ENCODE peak calls at places on chromosome 4, in five cellular contexts. One of them, this sample, is unnamed.

GRCh38 chr4:141247430-141247780 is 26.7 kb downstream of the ZNF330 start:
- DNase-seq in H9: no peak
- DNase-seq in trophoblast cell: no peak
- DNase-seq in mesenchymal stem cell: no peak
- DNase-seq in neuronal stem cell: no peak
- DNase-seq in this sample: no peak

GRCh38 chr4:137909910-137910309 is 332.2 kb downstream of the SLC7A11 start:
- DNase-seq in H9: peak
- DNase-seq in trophoblast cell: no peak
- DNase-seq in mesenchymal stem cell: no peak
- DNase-seq in neuronal stem cell: no peak
- DNase-seq in this sample: peak

GRCh38 chr4:40199999-40200880 is 3.4 kb downstream of the RHOH start:
- DNase-seq in H9: no peak
- DNase-seq in trophoblast cell: peak
- DNase-seq in mesenchymal stem cell: peak
- DNase-seq in neuronal stem cell: no peak
- DNase-seq in this sample: no peak

GRCh38 chr4:157896726-157897125 is 276.1 kb downstream of the GASK1B start:
- DNase-seq in H9: no peak
- DNase-seq in trophoblast cell: no peak
- DNase-seq in mesenchymal stem cell: no peak
- DNase-seq in neuronal stem cell: no peak
- DNase-seq in this sample: no peak

GRCh38 chr4:82560853-82561744 is 689 bp downstream of the TMEM150C start:
- DNase-seq in H9: peak
- DNase-seq in trophoblast cell: peak
- DNase-seq in mesenchymal stem cell: no peak
- DNase-seq in neuronal stem cell: no peak
- DNase-seq in this sample: peak

GRCh38 chr4:173752610-173753009 is 222.6 kb upstream of the HAND2 start:
- DNase-seq in H9: peak
- DNase-seq in trophoblast cell: no peak
- DNase-seq in mesenchymal stem cell: no peak
- DNase-seq in neuronal stem cell: peak
- DNase-seq in this sample: peak

GRCh38 chr4:98633159-98633558 is 25.3 kb downstream of the TSPAN5 start:
- DNase-seq in H9: no peak
- DNase-seq in trophoblast cell: no peak
- DNase-seq in mesenchymal stem cell: no peak
- DNase-seq in neuronal stem cell: no peak
- DNase-seq in this sample: no peak

GRCh38 chr4:145709843-145710242 is 29.9 kb downstream of the C4orf51 start:
- DNase-seq in H9: no peak
- DNase-seq in trophoblast cell: peak
- DNase-seq in mesenchymal stem cell: peak
- DNase-seq in neuronal stem cell: no peak
- DNase-seq in this sample: no peak

GRCh38 chr4:77473509-77473908 is 132.1 kb upstream of the CXCL13 start:
- DNase-seq in H9: peak
- DNase-seq in trophoblast cell: peak
- DNase-seq in mesenchymal stem cell: no peak
- DNase-seq in neuronal stem cell: no peak
- DNase-seq in this sample: no peak

GRCh38 chr4:40912455-40913055 is 162.8 kb downstream of the NSUN7 start:
- DNase-seq in H9: no peak
- DNase-seq in trophoblast cell: peak
- DNase-seq in mesenchymal stem cell: peak
- DNase-seq in neuronal stem cell: no peak
- DNase-seq in this sample: no peak

GRCh38 chr4:31360786-31361185 is 640.6 kb downstream of the PCDH7 start:
- DNase-seq in H9: no peak
- DNase-seq in trophoblast cell: peak
- DNase-seq in mesenchymal stem cell: peak
- DNase-seq in neuronal stem cell: no peak
- DNase-seq in this sample: no peak

GRCh38 chr4:11748169-11748872 is 319.6 kb upstream of the HS3ST1 start:
- DNase-seq in H9: no peak
- DNase-seq in trophoblast cell: no peak
- DNase-seq in mesenchymal stem cell: peak
- DNase-seq in neuronal stem cell: no peak
- DNase-seq in this sample: no peak

GRCh38 chr4:23921447-23921845 is 31.6 kb upstream of the PPARGC1A start:
- DNase-seq in H9: no peak
- DNase-seq in trophoblast cell: no peak
- DNase-seq in mesenchymal stem cell: no peak
- DNase-seq in neuronal stem cell: no peak
- DNase-seq in this sample: no peak
- H2BK12ac ChIP-seq in H9: no peak
- H2BK12ac ChIP-seq in trophoblast cell: no peak
- H2BK12ac ChIP-seq in mesenchymal stem cell: peak
- H2BK12ac ChIP-seq in neuronal stem cell: no peak
- H2BK12ac ChIP-seq in this sample: no peak

GRCh38 chr4:78596111-78596742 is 44.7 kb downstream of the ANXA3 start:
- DNase-seq in H9: no peak
- DNase-seq in trophoblast cell: no peak
- DNase-seq in mesenchymal stem cell: no peak
- DNase-seq in neuronal stem cell: no peak
- DNase-seq in this sample: no peak
- H2BK12ac ChIP-seq in H9: no peak
- H2BK12ac ChIP-seq in trophoblast cell: no peak
- H2BK12ac ChIP-seq in mesenchymal stem cell: no peak
- H2BK12ac ChIP-seq in neuronal stem cell: no peak
- H2BK12ac ChIP-seq in this sample: no peak

GRCh38 chr4:183624548-183624947 is 34.4 kb downstream of the RWDD4 start:
- DNase-seq in H9: no peak
- DNase-seq in trophoblast cell: no peak
- DNase-seq in mesenchymal stem cell: no peak
- DNase-seq in neuronal stem cell: no peak
- DNase-seq in this sample: no peak
- H2BK12ac ChIP-seq in H9: no peak
- H2BK12ac ChIP-seq in trophoblast cell: no peak
- H2BK12ac ChIP-seq in mesenchymal stem cell: no peak
- H2BK12ac ChIP-seq in neuronal stem cell: no peak
- H2BK12ac ChIP-seq in this sample: no peak

GRCh38 chr4:139606600-139607301 is 50.7 kb upstream of the SETD7 start:
- DNase-seq in H9: no peak
- DNase-seq in trophoblast cell: no peak
- DNase-seq in mesenchymal stem cell: peak
- DNase-seq in neuronal stem cell: no peak
- DNase-seq in this sample: no peak

GRCh38 chr4:139600662-139601061 is 44.6 kb upstream of the SETD7 start:
- DNase-seq in H9: no peak
- DNase-seq in trophoblast cell: no peak
- DNase-seq in mesenchymal stem cell: no peak
- DNase-seq in neuronal stem cell: no peak
- DNase-seq in this sample: no peak

GRCh38 chr4:139605516-139605915 is 49.5 kb upstream of the SETD7 start:
- DNase-seq in H9: no peak
- DNase-seq in trophoblast cell: no peak
- DNase-seq in mesenchymal stem cell: no peak
- DNase-seq in neuronal stem cell: no peak
- DNase-seq in this sample: no peak

GRCh38 chr4:139607302-139608060 is 51.5 kb upstream of the SETD7 start:
- DNase-seq in H9: no peak
- DNase-seq in trophoblast cell: no peak
- DNase-seq in mesenchymal stem cell: no peak
- DNase-seq in neuronal stem cell: no peak
- DNase-seq in this sample: no peak

DNA sequence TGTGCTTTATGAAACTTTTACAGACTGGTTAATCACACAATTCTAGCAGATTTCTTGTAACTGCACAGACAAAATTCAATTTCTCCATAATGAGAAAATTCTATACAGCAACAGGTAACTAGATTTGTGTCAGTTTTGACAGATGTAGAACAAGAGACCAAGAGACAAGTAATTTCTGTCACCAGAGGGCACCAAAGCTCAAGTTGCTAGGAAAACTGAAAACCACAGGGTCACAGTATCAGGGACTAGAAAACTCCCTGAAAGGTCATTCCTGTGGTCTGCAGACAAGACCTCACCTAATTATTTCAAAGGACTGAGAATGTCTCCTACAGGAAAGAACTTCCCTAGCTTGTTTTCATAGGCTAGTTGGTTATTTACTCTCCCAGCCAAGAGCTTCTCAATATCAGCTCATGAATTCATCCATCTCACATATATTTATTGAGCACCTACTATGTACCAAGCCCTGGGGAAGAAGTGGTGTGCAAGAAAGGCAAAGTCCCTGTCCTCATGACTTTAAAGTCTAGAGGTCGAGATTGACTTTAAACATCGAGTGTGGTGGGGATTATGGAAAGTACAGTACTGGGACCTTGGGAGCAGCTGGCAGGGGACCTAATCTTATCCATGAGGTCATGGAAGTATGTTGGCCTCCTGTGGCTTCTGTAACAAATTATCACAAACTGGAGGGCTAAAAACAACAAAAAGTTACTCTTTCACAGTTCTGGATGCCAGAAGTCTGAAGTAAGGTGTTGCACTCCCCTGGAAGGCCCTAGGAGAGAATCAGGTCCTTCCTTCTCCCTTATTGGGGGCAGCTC is 47.8 kb upstream of the SETD7 start:
- DNase-seq in H9: no peak
- DNase-seq in trophoblast cell: peak
- DNase-seq in mesenchymal stem cell: peak
- DNase-seq in neuronal stem cell: peak
- DNase-seq in this sample: no peak
- H2BK12ac ChIP-seq in H9: no peak
- H2BK12ac ChIP-seq in trophoblast cell: peak
- H2BK12ac ChIP-seq in mesenchymal stem cell: peak
- H2BK12ac ChIP-seq in neuronal stem cell: no peak
- H2BK12ac ChIP-seq in this sample: no peak

DNA sequence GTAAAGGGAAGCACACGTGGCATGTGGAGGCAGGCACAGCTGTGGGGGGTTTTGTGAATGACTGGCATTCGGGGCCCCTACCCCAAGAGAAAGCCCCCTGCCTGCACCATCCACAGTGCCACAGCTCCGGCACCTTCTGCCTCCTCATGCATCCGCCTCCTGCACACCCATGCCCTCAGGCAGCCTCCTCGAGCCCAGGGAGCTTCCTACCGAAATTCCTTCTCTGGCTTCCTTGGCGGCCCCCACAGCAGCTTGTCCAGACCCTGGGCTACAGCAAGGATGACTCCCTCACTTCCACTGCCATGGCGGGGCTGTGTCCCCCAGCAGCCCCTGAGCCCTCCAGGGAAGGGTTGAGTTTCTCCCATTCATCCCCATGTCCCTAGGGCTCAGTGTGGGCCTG is 99.9 kb downstream of the WFS1 start:
- DNase-seq in H9: no peak
- DNase-seq in trophoblast cell: no peak
- DNase-seq in mesenchymal stem cell: no peak
- DNase-seq in neuronal stem cell: no peak
- DNase-seq in this sample: no peak
- H2BK12ac ChIP-seq in H9: no peak
- H2BK12ac ChIP-seq in trophoblast cell: no peak
- H2BK12ac ChIP-seq in mesenchymal stem cell: no peak
- H2BK12ac ChIP-seq in neuronal stem cell: no peak
- H2BK12ac ChIP-seq in this sample: no peak

DNA sequence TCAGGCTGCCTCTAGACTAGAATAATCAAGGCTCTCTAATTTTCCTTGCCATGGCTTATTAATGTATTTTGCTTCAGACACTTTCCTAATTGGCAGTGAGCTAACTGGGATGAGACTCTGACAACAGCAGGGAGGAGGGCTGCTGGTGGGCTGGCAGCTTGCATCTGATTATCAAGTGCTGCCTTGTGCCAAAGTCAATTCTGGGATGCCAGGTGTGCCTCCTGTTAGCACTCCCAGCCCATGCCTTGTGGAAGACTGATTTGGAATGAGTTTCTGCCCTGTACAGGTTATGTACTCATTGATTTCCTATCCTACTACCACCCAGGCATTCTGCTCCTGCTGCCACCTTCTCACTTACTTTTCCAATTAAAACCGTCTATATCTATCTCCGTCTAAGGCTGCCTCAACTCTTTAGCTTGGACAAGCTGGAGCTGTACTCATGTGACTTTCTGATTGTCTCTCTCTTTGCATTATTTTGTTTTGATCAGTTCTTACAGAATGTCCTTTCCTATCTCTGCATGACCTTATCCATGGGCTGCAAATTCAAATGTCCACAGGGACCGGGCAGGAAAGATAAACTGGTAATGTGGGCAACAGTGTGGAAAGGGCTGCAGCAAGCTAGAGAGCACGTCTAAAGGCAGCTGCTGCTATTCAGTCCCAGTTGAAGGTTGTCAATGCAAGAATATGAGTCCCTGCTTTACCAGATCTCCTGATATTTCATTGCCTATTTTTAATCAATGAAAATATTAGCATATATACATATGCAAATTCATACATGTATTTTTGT is 112.6 kb downstream of the GABRA2 start:
- DNase-seq in H9: no peak
- DNase-seq in trophoblast cell: no peak
- DNase-seq in mesenchymal stem cell: no peak
- DNase-seq in neuronal stem cell: no peak
- DNase-seq in this sample: no peak
- H2BK12ac ChIP-seq in H9: no peak
- H2BK12ac ChIP-seq in trophoblast cell: no peak
- H2BK12ac ChIP-seq in mesenchymal stem cell: no peak
- H2BK12ac ChIP-seq in neuronal stem cell: no peak
- H2BK12ac ChIP-seq in this sample: no peak

GRCh38 chr4:100061835-100062234 is 111.8 kb upstream of the H2AZ1 start:
- DNase-seq in H9: no peak
- DNase-seq in trophoblast cell: peak
- DNase-seq in mesenchymal stem cell: peak
- DNase-seq in neuronal stem cell: no peak
- DNase-seq in this sample: no peak
- H2BK12ac ChIP-seq in H9: no peak
- H2BK12ac ChIP-seq in trophoblast cell: no peak
- H2BK12ac ChIP-seq in mesenchymal stem cell: no peak
- H2BK12ac ChIP-seq in neuronal stem cell: no peak
- H2BK12ac ChIP-seq in this sample: no peak